ENCODE peak calls at places on chromosomes 6 and 20, in five cellular contexts. J is choroid plexus epithelial cell, O is heart left ventricle, U is astrocyte of the spinal cord, B is AG08395. L is an unnamed sample.

GRCh38 chr6:126792340-126792739 is 326.1 kb upstream of the RSPO3 start:
- DNase-seq in B (no peak), O (no peak), J (no peak), U (no peak), L (no peak)

GRCh38 chr6:1762203-1762602 is 152.5 kb downstream of the FOXC1 start:
- DNase-seq in B (no peak), O (no peak), J (no peak), U (no peak), L (no peak)

GRCh38 chr6:157965387-157965786 is 16.3 kb upstream of the SYNJ2 start:
- DNase-seq in O (no peak), B (no peak), J (no peak), U (no peak), L (no peak)

GRCh38 chr20:57999465-58000111 is 228.9 kb downstream of the ANKRD60 start:
- DNase-seq in U (no peak), J (no peak), O (no peak), B (no peak), L (no peak)

GRCh38 chr6:135234492-135234780 is 53.3 kb downstream of the MYB start:
- DNase-seq in J (no peak), B (no peak), U (no peak), O (no peak), L (no peak)

GRCh38 chr6:169794317-169795055 is 43.1 kb downstream of the ERMARD start:
- DNase-seq in B (no peak), J (no peak), O (no peak), U (no peak), L (no peak)

GRCh38 chr6:15981956-15982355 is 146.9 kb upstream of the MYLIP start:
- DNase-seq in B (no peak), J (no peak), U (no peak), O (no peak), L (no peak)

GRCh38 chr6:151747890-151748289 is 59.6 kb upstream of the ESR1 start:
- DNase-seq in B (no peak), O (no peak), J (peak), U (no peak), L (no peak)

GRCh38 chr20:24993337-24994185 is 1.0 kb upstream of the APMAP start:
- DNase-seq in O (no peak), U (peak), J (peak), B (peak), L (no peak)

GRCh38 chr6:147486683-147487082 is 21.8 kb upstream of the SAMD5 start:
- DNase-seq in B (no peak), U (no peak), O (no peak), J (no peak), L (no peak)

GRCh38 chr20:2652724-2653510 is 485 bp downstream of the NOP56 start:
- DNase-seq in J (peak), O (no peak), U (peak), B (peak), L (peak)

GRCh38 chr6:32819729-32820128 is 2.9 kb upstream of the HLA-DOB start:
- DNase-seq in U (peak), O (no peak), J (peak), B (peak), L (no peak)